ENCODE peak calls at places on chromosomes 1 and 21, in ten cellular contexts. X is AG09319, F is activated T-cell treated with anti-CD3 and anti-CD28 coated beads for 48 hours, J is IMR-90, Y is Peyer's patch, R is astrocyte of the spinal cord, Z is upper lobe of right lung, L is hypothalamus, I is RWPE1, D is AG20443. E is an unnamed sample.

GRCh38 chr1:225842788-225843425 is 33.0 kb downstream of the EPHX1 start:
- DNase-seq in X (no peak), F (no peak), J (no peak), Y (no peak), R (no peak), Z (no peak), L (no peak), I (no peak), D (no peak), E (no peak)

GRCh38 chr1:25487628-25488027 is 55.8 kb upstream of the LDLRAP1 start:
- DNase-seq in X (no peak), F (peak), J (no peak), Y (no peak), R (no peak), Z (no peak), L (no peak), I (no peak), D (no peak), E (no peak)

GRCh38 chr1:27515626-27516025 is 25.7 kb upstream of the WASF2 start:
- DNase-seq in X (no peak), F (no peak), J (no peak), Y (no peak), R (no peak), Z (no peak), L (no peak), I (no peak), D (peak), E (no peak)

GRCh38 chr1:39898146-39898545 is 3.6 kb downstream of the MYCL start:
- DNase-seq in X (no peak), F (no peak), J (no peak), Y (no peak), R (no peak), Z (no peak), L (no peak), I (no peak), D (no peak), E (no peak)

GRCh38 chr1:151846686-151847227 is 6.8 kb downstream of the THEM5 start:
- DNase-seq in X (no peak), F (no peak), J (no peak), Y (no peak), R (no peak), Z (no peak), L (no peak), I (no peak), D (no peak), E (no peak)

GRCh38 chr1:155976062-155976912 is 2.1 kb downstream of the ARHGEF2 start:
- DNase-seq in X (peak), F (no peak), J (peak), Y (peak), R (peak), Z (peak), L (no peak), I (peak), D (peak), E (peak)

GRCh38 chr1:18100493-18101063 is 7.0 kb upstream of the IGSF21 start:
- DNase-seq in X (peak), F (peak), J (peak), Y (peak), R (peak), Z (no peak), L (peak), I (peak), D (peak), E (peak)

GRCh38 chr1:88683516-88683847 is 591 bp upstream of the PKN2 start:
- DNase-seq in X (no peak), F (peak), J (peak), Y (peak), R (no peak), Z (peak), L (peak), I (peak), D (peak), E (no peak)

GRCh38 chr1:172041689-172042088 is 200.4 kb downstream of the DNM3 start:
- DNase-seq in X (peak), F (no peak), J (peak), Y (no peak), R (peak), Z (no peak), L (no peak), I (peak), D (peak), E (peak)

GRCh38 chr21:44593598-44594405 is 1.5 kb upstream of the KRTAP10-6 start:
- DNase-seq in X (no peak), F (no peak), J (peak), Y (no peak), R (no peak), Z (peak), L (no peak), I (no peak), D (no peak), E (peak)

GRCh38 chr1:100597069-100597741 is 59.3 kb downstream of the GPR88 start:
- DNase-seq in X (no peak), F (no peak), J (peak), Y (no peak), R (peak), Z (no peak), L (no peak), I (no peak), D (peak), E (peak)

GRCh38 chr1:25017436-25018109 is 87.5 kb upstream of the RUNX3 start:
- DNase-seq in X (no peak), F (no peak), J (peak), Y (no peak), R (peak), Z (no peak), L (no peak), I (no peak), D (peak), E (peak)

GRCh38 chr1:215567491-215568286 is 585 bp downstream of the KCTD3 start:
- DNase-seq in X (no peak), F (peak), J (peak), Y (no peak), R (peak), Z (peak), L (peak), I (peak), D (peak), E (peak)

GRCh38 chr1:175714350-175714749 is 29.0 kb downstream of the TNR start:
- DNase-seq in X (no peak), F (no peak), J (no peak), Y (no peak), R (no peak), Z (no peak), L (no peak), I (no peak), D (no peak), E (no peak)

GRCh38 chr1:18599704-18600103 is 30.9 kb upstream of the PAX7 start:
- DNase-seq in X (no peak), F (no peak), J (no peak), Y (no peak), R (no peak), Z (no peak), L (no peak), I (no peak), D (no peak), E (no peak)

GRCh38 chr21:33668180-33668579 is 25.9 kb downstream of the ITSN1 start:
- DNase-seq in X (no peak), F (no peak), J (peak), Y (no peak), R (no peak), Z (no peak), L (no peak), I (no peak), D (peak), E (peak)

GRCh38 chr1:13583592-13583963 is at the start of gene PDPN:
- DNase-seq in X (no peak), F (no peak), J (no peak), Y (no peak), R (peak), Z (peak), L (no peak), I (peak), D (peak), E (no peak)

GRCh38 chr21:26961704-26962103 is 5.2 kb downstream of the ADAMTS5 start:
- DNase-seq in X (no peak), F (no peak), J (no peak), Y (no peak), R (no peak), Z (no peak), L (no peak), I (no peak), D (no peak), E (no peak)

GRCh38 chr1:11569551-11569950 is 84.7 kb downstream of the FBXO2 start:
- DNase-seq in X (no peak), F (no peak), J (no peak), Y (no peak), R (no peak), Z (no peak), L (no peak), I (peak), D (no peak), E (no peak)

GRCh38 chr1:150973258-150973825 is 1.3 kb downstream of the CERS2 start:
- DNase-seq in X (no peak), F (peak), J (no peak), Y (peak), R (no peak), Z (peak), L (no peak), I (no peak), D (no peak), E (peak)

GRCh38 chr1:190754769-190755168 is 277.1 kb upstream of the BRINP3 start:
- DNase-seq in X (no peak), F (no peak), J (peak), Y (no peak), R (peak), Z (no peak), L (no peak), I (peak), D (no peak), E (peak)

GRCh38 chr21:27511241-27511640 is 544.4 kb upstream of the ADAMTS5 start:
- DNase-seq in X (no peak), F (no peak), J (no peak), Y (no peak), R (no peak), Z (no peak), L (no peak), I (no peak), D (peak), E (no peak)

GRCh38 chr1:156368889-156369684 is at the start of gene RHBG:
- DNase-seq in X (no peak), F (no peak), J (peak), Y (no peak), R (peak), Z (peak), L (no peak), I (peak), D (peak), E (peak)

GRCh38 chr1:211900411-211900810 is 69.8 kb upstream of the LPGAT1 start:
- DNase-seq in X (no peak), F (no peak), J (no peak), Y (no peak), R (no peak), Z (no peak), L (no peak), I (no peak), D (no peak), E (no peak)

GRCh38 chr1:94755675-94756074 is 64.5 kb upstream of the SLC44A3 start:
- DNase-seq in X (peak), F (no peak), J (peak), Y (no peak), R (peak), Z (no peak), L (no peak), I (no peak), D (peak), E (peak)

GRCh38 chr1:202599669-202600431 is 110.4 kb downstream of the SYT2 start:
- DNase-seq in X (peak), F (peak), J (peak), Y (peak), R (peak), Z (peak), L (no peak), I (peak), D (peak), E (peak)

GRCh38 chr1:117213046-117213445 is 2.3 kb upstream of the VTCN1 start:
- DNase-seq in X (no peak), F (no peak), J (no peak), Y (no peak), R (no peak), Z (no peak), L (no peak), I (no peak), D (no peak), E (no peak)

GRCh38 chr1:243580984-243581383 is 269.1 kb downstream of the AKT3 start:
- DNase-seq in X (no peak), F (no peak), J (no peak), Y (no peak), R (no peak), Z (no peak), L (no peak), I (no peak), D (no peak), E (no peak)

GRCh38 chr1:109543988-109544735 is 4.3 kb upstream of the GNAI3 start:
- DNase-seq in X (no peak), F (no peak), J (no peak), Y (no peak), R (no peak), Z (no peak), L (no peak), I (no peak), D (no peak), E (no peak)

GRCh38 chr1:2977886-2978611 is 43.2 kb upstream of the ACTRT2 start:
- DNase-seq in X (no peak), F (no peak), J (no peak), Y (no peak), R (no peak), Z (peak), L (no peak), I (no peak), D (no peak), E (no peak)

GRCh38 chr1:186983327-186983726 is 154.6 kb downstream of the PLA2G4A start:
- DNase-seq in X (peak), F (no peak), J (peak), Y (no peak), R (peak), Z (no peak), L (no peak), I (no peak), D (peak), E (peak)

GRCh38 chr21:39807738-39808137 is 59.5 kb upstream of the PCP4 start:
- DNase-seq in X (no peak), F (no peak), J (no peak), Y (no peak), R (no peak), Z (no peak), L (no peak), I (no peak), D (no peak), E (no peak)

GRCh38 chr1:14190508-14190907 is 408.0 kb upstream of the KAZN start:
- DNase-seq in X (no peak), F (no peak), J (no peak), Y (no peak), R (peak), Z (no peak), L (no peak), I (peak), D (peak), E (no peak)

E was measured in adipocyte.